ENCODE peak calls at places on chromosomes 11 and 22, in nine cellular contexts. G, A, E, K, B, V, I, L and X are unnamed samples.

GRCh38 chr11:129881570-129882170 is 13.7 kb downstream of the NFRKB start:
- DNase-seq in G (peak; percentile 38), A (no peak), E (peak; percentile 12), K (peak; percentile 51), B (no peak), V (peak; percentile 42), I (no peak), L (no peak), X (peak; percentile 55)

GRCh38 chr22:22811016-22812009 is 76.3 kb upstream of the IGLL5 start:
- DNase-seq in G (no peak), A (no peak), E (no peak), K (no peak), B (no peak), V (no peak), I (no peak), L (no peak), X (no peak)

GRCh38 chr11:110093407-110094297 is 460 bp downstream of the ZC3H12C start:
- DNase-seq in G (peak; percentile 56), A (peak; percentile 8), E (no peak), K (peak; percentile 36), B (peak; percentile 86), V (no peak), I (peak; percentile 80), L (peak; percentile 74), X (peak; percentile 42)

GRCh38 chr11:4891996-4892640 is 10.4 kb downstream of the OR51T1 start:
- DNase-seq in G (peak; percentile 80), A (no peak), E (no peak), K (peak; percentile 34), B (no peak), V (no peak), I (no peak), L (no peak), X (peak; percentile 8)

GRCh38 chr11:86041975-86042378 is 26.9 kb downstream of the PICALM start:
- DNase-seq in G (peak; percentile 88), A (peak; percentile 61), E (peak; percentile 82), K (peak; percentile 67), B (peak; percentile 2), V (no peak), I (peak; percentile 87), L (no peak), X (peak; percentile 86)

GRCh38 chr11:11211186-11211585 is 141.9 kb downstream of the CSNK2A3 start:
- DNase-seq in G (no peak), A (no peak), E (peak; percentile 91), K (peak; percentile 24), B (no peak), V (no peak), I (no peak), L (no peak), X (peak; percentile 97)

GRCh38 chr11:109733245-109733644 is 311.3 kb downstream of the C11orf87 start:
- DNase-seq in G (peak; percentile 21), A (no peak), E (no peak), K (peak; percentile 34), B (no peak), V (no peak), I (no peak), L (no peak), X (no peak)

GRCh38 chr11:61769169-61769920 is 16.9 kb downstream of the MYRF start:
- DNase-seq in G (no peak), A (no peak), E (no peak), K (no peak), B (no peak), V (no peak), I (no peak), L (no peak), X (no peak)

GRCh38 chr22:49077586-49077985 is 750.1 kb downstream of the BRD1 start:
- DNase-seq in G (no peak), A (no peak), E (no peak), K (no peak), B (no peak), V (no peak), I (no peak), L (no peak), X (no peak)

GRCh38 chr22:19710020-19710768 is 4.1 kb upstream of the SEPTIN5 start:
- DNase-seq in G (no peak), A (no peak), E (no peak), K (no peak), B (no peak), V (no peak), I (no peak), L (no peak), X (no peak)

GRCh38 chr22:21642584-21643448 is 714 bp downstream of the SDF2L1 start:
- DNase-seq in G (peak; percentile 80), A (peak; percentile 30), E (peak; percentile 37), K (no peak), B (peak; percentile 38), V (peak; percentile 55), I (no peak), L (no peak), X (peak; percentile 73)

GRCh38 chr11:39675171-39675570 is 1784.3 kb downstream of the LRRC4C start:
- DNase-seq in G (no peak), A (no peak), E (no peak), K (no peak), B (no peak), V (no peak), I (no peak), L (no peak), X (no peak)

GRCh38 chr11:111541209-111542061 is 915 bp downstream of the LAYN start:
- DNase-seq in G (peak; percentile 64), A (peak; percentile 84), E (peak; percentile 24), K (no peak), B (peak; percentile 42), V (no peak), I (peak; percentile 81), L (peak; percentile 46), X (no peak)

GRCh38 chr11:129590030-129590752 is 214.5 kb downstream of the BARX2 start:
- DNase-seq in G (no peak), A (no peak), E (no peak), K (peak; percentile 28), B (no peak), V (no peak), I (no peak), L (no peak), X (no peak)

GRCh38 chr11:95734009-95734572 is 55.5 kb downstream of the FAM76B start:
- DNase-seq in G (no peak), A (no peak), E (no peak), K (no peak), B (no peak), V (no peak), I (no peak), L (no peak), X (no peak)

GRCh38 chr11:19536131-19536530 is 176.5 kb upstream of the NAV2 start:
- DNase-seq in G (no peak), A (no peak), E (no peak), K (no peak), B (no peak), V (no peak), I (no peak), L (no peak), X (no peak)